ENCODE peak calls at places on chromosomes 3 and 15, in seven cellular contexts. J is A549, G is HepG2, H is K562, O is IMR-90, Y is WTC11, M is H1. A is an unnamed sample.

GRCh38 chr3:11077466-11077865 is 76.8 kb upstream of the HRH1 start:
- DNase-seq in J (no peak), O (peak; percentile 75), H (no peak), Y (no peak), G (no peak), M (no peak), A (no peak)

GRCh38 chr3:173743111-173743510 is 345.6 kb downstream of the NLGN1 start:
- DNase-seq in O (peak; percentile 47), J (no peak), Y (no peak), M (no peak), G (no peak), H (no peak), A (no peak)

GRCh38 chr15:80070840-80071239 is 11.4 kb downstream of the ZFAND6 start:
- DNase-seq in Y (no peak), G (peak; percentile 82), H (no peak), J (no peak), M (no peak), O (peak; percentile 58), A (no peak)

GRCh38 chr3:150951923-150952322 is 20.6 kb downstream of the CLRN1 start:
- DNase-seq in Y (no peak), M (no peak), J (no peak), O (no peak), G (no peak), H (peak; percentile 9), A (no peak)

GRCh38 chr3:69764861-69765260 is 25.6 kb downstream of the MITF start:
- DNase-seq in G (no peak), O (no peak), J (no peak), M (no peak), Y (no peak), H (no peak), A (no peak)

GRCh38 chr3:27532931-27533607 is 48.9 kb upstream of the SLC4A7 start:
- DNase-seq in O (peak; percentile 45), M (no peak), G (no peak), Y (no peak), J (no peak), H (no peak), A (no peak)

GRCh38 chr3:107506458-107506857 is 16.3 kb upstream of the BBX start:
- DNase-seq in G (no peak), M (no peak), Y (no peak), H (no peak), J (no peak), O (peak; percentile 10), A (no peak)

GRCh38 chr3:69747511-69748248 is 8.4 kb downstream of the MITF start:
- DNase-seq in O (peak; percentile 73), H (no peak), J (no peak), G (no peak), Y (no peak), M (no peak), A (no peak)

GRCh38 chr3:55591893-55592292 is 104.8 kb upstream of the WNT5A start:
- DNase-seq in H (no peak), Y (no peak), M (no peak), J (no peak), G (no peak), O (peak; percentile 38), A (no peak)

GRCh38 chr3:99875573-99875924 is 57.9 kb downstream of the CMSS1 start:
- DNase-seq in O (peak; percentile 60), H (peak; percentile 39), M (no peak), G (peak; percentile 39), Y (no peak), J (no peak), A (no peak)

GRCh38 chr3:34256791-34257190 is 458.4 kb downstream of the PDCD6IP start:
- DNase-seq in Y (no peak), H (no peak), G (no peak), M (no peak), J (no peak), O (no peak), A (no peak)

GRCh38 chr3:180678231-180678630 is 1.1 kb downstream of the CCDC39 start:
- DNase-seq in G (no peak), H (no peak), Y (no peak), O (no peak), M (no peak), J (no peak), A (no peak)

GRCh38 chr3:127275287-127275781 is 12.5 kb downstream of the PRR20G start:
- DNase-seq in O (no peak), Y (no peak), G (no peak), J (no peak), M (no peak), H (no peak), A (no peak)

GRCh38 chr3:123081718-123082369 is 15.0 kb downstream of the PDIA5 start:
- DNase-seq in Y (no peak), J (no peak), H (no peak), G (no peak), O (no peak), M (no peak), A (no peak)

GRCh38 chr3:27596334-27596841 is 112.2 kb upstream of the SLC4A7 start:
- DNase-seq in G (no peak), Y (no peak), J (no peak), H (no peak), O (peak; percentile 54), M (no peak), A (peak; percentile 56)

GRCh38 chr3:63278171-63278999 is at the start of gene SYNPR:
- DNase-seq in Y (peak; percentile 66), M (peak; percentile 77), H (no peak), O (no peak), G (no peak), J (no peak), A (no peak)

GRCh38 chr15:62989366-62990055 is 53.0 kb upstream of the TPM1 start:
- DNase-seq in G (no peak), Y (no peak), J (no peak), M (no peak), H (no peak), O (peak; percentile 17), A (no peak)

GRCh38 chr3:156051651-156052050 is 68.7 kb upstream of the KCNAB1 start:
- DNase-seq in J (no peak), O (no peak), M (no peak), Y (no peak), G (no peak), H (no peak), A (no peak)

GRCh38 chr3:39744746-39745145 is 64.7 kb upstream of the MYRIP start:
- DNase-seq in J (no peak), Y (no peak), O (no peak), G (no peak), M (no peak), H (no peak), A (no peak)
- TF ChIP-seq USF2 in J (no peak), Y (no peak), O (no peak), G (no peak), M (no peak), H (no peak), A (no peak)

DNA sequence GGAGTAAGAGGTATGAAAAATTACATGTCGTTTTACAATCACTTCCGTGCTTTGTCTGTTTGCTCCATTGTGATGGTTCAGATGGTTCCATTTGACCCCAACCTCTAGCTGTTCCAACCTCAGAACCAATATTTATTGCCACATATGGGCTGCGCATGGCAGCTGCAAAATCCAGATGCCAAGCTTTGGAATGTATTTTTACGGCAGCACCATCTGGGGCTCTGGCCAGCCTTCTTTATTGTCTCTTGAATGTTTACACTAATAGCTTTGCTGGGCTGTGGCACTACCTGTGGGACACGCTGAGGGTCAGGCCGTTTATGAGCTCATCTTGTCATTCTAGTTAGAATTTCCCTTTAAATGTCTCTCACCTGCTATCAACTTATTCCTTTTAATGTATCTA is 219.8 kb downstream of the ROBO2 start:
- DNase-seq in H (no peak), Y (no peak), O (no peak), J (no peak), G (no peak), M (no peak), A (no peak)
- TF ChIP-seq USF2 in H (no peak), Y (no peak), O (no peak), J (no peak), G (no peak), M (no peak), A (no peak)

GRCh38 chr15:40803076-40803475 is 3.8 kb upstream of the ZFYVE19 start:
- DNase-seq in Y (no peak), O (no peak), G (no peak), M (no peak), J (no peak), H (no peak), A (no peak)

GRCh38 chr15:40806672-40807027 is 239 bp upstream of the ZFYVE19 start:
- DNase-seq in Y (no peak), H (no peak), O (no peak), G (no peak), M (no peak), J (no peak), A (no peak)

GRCh38 chr15:40807888-40808194 is 568 bp upstream of the DNAJC17 start:
- DNase-seq in O (peak; percentile 40), G (no peak), M (no peak), J (no peak), H (no peak), Y (no peak), A (no peak)

GRCh38 chr15:40807028-40807887 is at the start of the genes DNAJC17 and ZFYVE19:
- DNase-seq in G (peak; percentile 96), M (peak; percentile 90), Y (peak; percentile 97), H (peak; percentile 89), O (peak; percentile 97), J (peak; percentile 78), A (peak; percentile 93)

DNA sequence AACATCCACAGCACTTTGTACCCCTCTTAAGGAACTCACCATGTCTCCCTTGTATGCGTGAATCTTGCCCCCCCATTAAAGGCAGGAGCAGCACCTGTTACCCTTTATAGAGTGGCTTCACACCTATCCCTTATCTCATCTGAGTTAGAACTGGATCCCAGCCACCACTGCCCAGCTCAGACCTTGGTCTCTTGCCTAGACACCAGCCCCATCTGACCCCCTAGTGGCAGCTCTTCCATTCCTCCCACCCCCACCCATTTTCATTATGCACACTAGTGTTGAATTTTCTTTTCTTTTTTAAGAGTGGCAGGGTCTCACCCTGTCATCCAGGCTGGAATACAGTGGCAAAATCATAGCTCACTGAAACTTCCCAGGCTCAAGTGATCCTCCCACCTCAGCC is 3.2 kb upstream of the ZFYVE19 start:
- DNase-seq in O (no peak), Y (no peak), G (no peak), H (no peak), M (no peak), J (no peak), A (no peak)
- TF ChIP-seq USF2 in O (no peak), Y (no peak), G (no peak), H (no peak), M (no peak), J (no peak), A (no peak)

DNA sequence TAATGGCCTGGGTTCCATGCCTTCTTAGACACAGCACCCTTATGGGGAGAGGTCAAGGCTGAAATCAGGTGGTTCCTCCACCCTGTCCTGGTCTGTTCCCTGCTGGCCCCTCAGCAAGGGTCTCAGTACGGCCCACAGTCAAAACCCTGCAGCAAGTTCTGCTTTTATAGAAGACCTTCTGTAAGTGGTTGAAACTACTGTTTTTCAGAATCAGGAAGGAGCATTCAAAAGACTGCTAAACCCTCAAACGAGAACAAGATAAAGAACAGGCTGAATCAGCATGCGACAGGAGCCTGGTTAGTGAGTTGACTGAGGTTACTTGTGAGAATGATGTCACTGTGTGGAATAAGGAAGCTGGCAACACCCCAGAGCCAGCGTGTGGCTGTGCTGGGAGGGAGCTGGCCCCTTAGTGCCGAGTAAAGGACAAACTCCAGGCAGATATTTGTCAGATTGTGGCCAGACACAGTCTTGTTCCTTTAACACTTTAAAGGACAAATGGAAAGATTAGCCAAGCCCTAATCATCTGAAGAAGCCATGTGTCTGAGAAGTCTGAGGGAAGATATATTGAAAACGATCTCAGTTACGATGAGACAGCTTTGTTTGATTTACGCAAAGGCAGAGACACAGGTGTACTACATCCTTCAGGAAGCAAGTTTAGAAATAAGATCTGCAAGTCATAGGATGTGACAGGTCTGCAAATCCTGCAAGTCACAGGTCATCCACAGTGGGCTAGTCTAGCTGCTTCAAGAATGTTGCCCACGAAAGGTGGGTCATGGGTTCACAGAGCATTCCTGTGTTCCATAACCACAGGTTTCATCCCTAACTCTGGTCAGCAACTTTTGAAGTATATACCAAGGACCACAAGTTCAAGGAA is 54.0 kb downstream of the B3GNT5 start:
- DNase-seq in J (no peak), O (peak; percentile 62), Y (no peak), H (peak; percentile 73), M (no peak), G (no peak), A (peak; percentile 21)
- TF ChIP-seq USF2 in J (no peak), O (no peak), Y (no peak), H (no peak), M (no peak), G (no peak), A (no peak)

A was measured in GM12878.